ENCODE peak calls at places on chromosome 11, in seven cellular contexts. W is body of pancreas, I is kidney, H is ovary, S is pancreas, E is colonic mucosa, C is OCI-LY7. P is an unnamed sample.
A peak's percentile ranks its signal among the peaks of the same experiment; 100 is the strongest.

GRCh38 chr11:92505689-92506088 is 281.1 kb downstream of the FAT3 start:
- DNase-seq in W (no peak), I (no peak), H (no peak), S (no peak), E (no peak), C (no peak), P (no peak)

GRCh38 chr11:118214210-118214914 is 10.4 kb downstream of the JAML start:
- DNase-seq in W (no peak), I (no peak), H (no peak), S (peak; percentile 31), E (peak; percentile 42), C (peak; percentile 51), P (no peak)

GRCh38 chr11:111301004-111301839 is 2.9 kb downstream of the POU2AF3 start:
- DNase-seq in W (peak; percentile 31), I (no peak), H (no peak), S (no peak), E (peak; percentile 45), C (peak; percentile 27), P (peak; percentile 51)

GRCh38 chr11:84685149-84685548 is 942.0 kb downstream of the DLG2 start:
- DNase-seq in W (no peak), I (no peak), H (no peak), S (no peak), E (no peak), C (no peak), P (no peak)

GRCh38 chr11:45931739-45932138 is 9.3 kb downstream of the LARGE2 start:
- DNase-seq in W (no peak), I (no peak), H (no peak), S (no peak), E (no peak), C (no peak), P (no peak)

GRCh38 chr11:16860632-16861031 is 122.2 kb downstream of the C11orf58 start:
- DNase-seq in W (peak; percentile 14), I (no peak), H (no peak), S (no peak), E (no peak), C (no peak), P (no peak)

GRCh38 chr11:3942956-3943497 is 87.6 kb downstream of the STIM1 start:
- DNase-seq in W (no peak), I (no peak), H (no peak), S (no peak), E (no peak), C (no peak), P (no peak)

GRCh38 chr11:77345621-77346020 is 44.1 kb upstream of the GDPD4 start:
- DNase-seq in W (no peak), I (no peak), H (no peak), S (no peak), E (no peak), C (no peak), P (no peak)

GRCh38 chr11:12756101-12756500 is 81.9 kb downstream of the TEAD1 start:
- DNase-seq in W (no peak), I (no peak), H (no peak), S (no peak), E (no peak), C (no peak), P (no peak)

GRCh38 chr11:7890417-7891179 is 40.5 kb downstream of the OR10A6 start:
- DNase-seq in W (no peak), I (no peak), H (no peak), S (no peak), E (no peak), C (peak; percentile 86), P (no peak)

GRCh38 chr11:71131861-71132260 is 120.5 kb downstream of the SHANK2 start:
- DNase-seq in W (no peak), I (peak; percentile 48), H (no peak), S (no peak), E (no peak), C (no peak), P (no peak)

GRCh38 chr11:79661373-79661772 is 220.5 kb upstream of the TENM4 start:
- DNase-seq in W (no peak), I (no peak), H (no peak), S (no peak), E (no peak), C (no peak), P (no peak)

GRCh38 chr11:2886191-2886894 is 768 bp upstream of the CDKN1C start:
- DNase-seq in W (peak; percentile 39), I (peak; percentile 89), H (peak; percentile 86), S (peak; percentile 36), E (no peak), C (peak; percentile 30), P (peak; percentile 62)

GRCh38 chr11:12083380-12083779 is 27.0 kb upstream of the MICAL2 start:
- DNase-seq in W (no peak), I (no peak), H (no peak), S (no peak), E (no peak), C (no peak), P (no peak)

GRCh38 chr11:2771758-2772466 is 72.1 kb upstream of the KCNQ1OT1 start:
- DNase-seq in W (no peak), I (peak; percentile 51), H (peak; percentile 33), S (peak; percentile 7), E (peak; percentile 15), C (no peak), P (no peak)

GRCh38 chr11:15072551-15073143 is 746 bp upstream of the CALCB start:
- DNase-seq in W (no peak), I (peak; percentile 55), H (no peak), S (no peak), E (no peak), C (no peak), P (no peak)

GRCh38 chr11:102147031-102147430 is 36.8 kb downstream of the YAP1 start:
- DNase-seq in W (no peak), I (no peak), H (no peak), S (no peak), E (no peak), C (no peak), P (no peak)

GRCh38 chr11:923691-924405 is 1.8 kb upstream of the AP2A2 start:
- DNase-seq in W (no peak), I (peak; percentile 63), H (no peak), S (no peak), E (no peak), C (no peak), P (no peak)

GRCh38 chr11:924406-925157 is 1.1 kb upstream of the AP2A2 start:
- DNase-seq in W (no peak), I (peak; percentile 80), H (no peak), S (no peak), E (no peak), C (no peak), P (peak; percentile 50)

GRCh38 chr11:926341-926916 is 759 bp downstream of the AP2A2 start:
- DNase-seq in W (peak; percentile 51), I (no peak), H (no peak), S (peak; percentile 40), E (peak; percentile 53), C (no peak), P (no peak)

GRCh38 chr11:925496-926301 is at the start of gene AP2A2:
- DNase-seq in W (peak; percentile 92), I (peak; percentile 96), H (peak; percentile 95), S (peak; percentile 83), E (peak; percentile 86), C (peak; percentile 96), P (peak; percentile 93)

DNA sequence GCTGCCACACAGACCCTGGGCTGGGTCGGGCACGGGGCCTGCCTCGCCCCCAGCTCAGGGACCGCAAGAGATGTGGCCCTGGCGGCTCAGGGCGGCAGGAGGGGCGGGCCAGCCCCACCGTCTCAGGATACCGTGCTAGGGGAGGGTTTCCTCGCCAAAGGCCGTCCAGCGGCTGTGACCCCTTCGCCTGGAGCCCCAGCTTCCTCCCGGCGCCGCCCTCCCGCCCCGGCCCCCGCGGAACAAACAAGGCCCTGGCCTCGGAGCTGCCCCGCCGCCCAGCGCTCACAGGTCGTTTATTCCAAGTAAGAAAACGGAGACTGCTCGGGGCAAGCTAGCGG is 543 bp upstream of the AP2A2 start:
- DNase-seq in W (peak; percentile 28), I (peak; percentile 89), H (peak; percentile 70), S (peak; percentile 35), E (no peak), C (no peak), P (no peak)
- H3K4me1 ChIP-seq in W (peaks cover 25% of the 10 kb centered on the region), I (peaks cover 19% of the 10 kb centered on the region), H (peaks cover 7% of the 10 kb centered on the region), S (peaks cover 22% of the 10 kb centered on the region), E (peaks cover 19% of the 10 kb centered on the region), C (peaks cover 18% of the 10 kb centered on the region), P (peaks cover 36% of the 10 kb centered on the region)

DNA sequence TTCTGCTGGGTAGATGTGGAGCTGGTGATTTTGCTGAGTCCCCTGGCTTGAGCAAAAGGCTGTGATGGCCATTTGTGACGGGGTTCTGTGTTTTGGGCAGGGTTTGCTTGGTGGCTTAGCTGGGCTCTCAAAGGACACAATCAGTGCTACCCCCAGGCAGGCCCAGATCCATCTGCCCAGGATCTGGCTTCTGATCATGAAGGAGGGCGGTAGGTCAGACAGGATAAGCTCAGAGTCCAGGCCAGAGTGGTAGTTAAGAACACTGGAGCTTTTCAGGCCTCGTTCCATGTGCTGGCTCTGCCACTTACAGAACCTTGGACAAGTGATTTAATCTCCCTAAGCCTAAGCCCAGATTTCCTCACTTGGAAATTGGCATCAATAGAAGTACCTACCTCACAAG is 36.2 kb downstream of the UBASH3B start:
- DNase-seq in W (no peak), I (no peak), H (no peak), S (no peak), E (no peak), C (no peak), P (no peak)
- TF ChIP-seq CTCF in W (no peak), I (no peak), H (no peak), S (no peak), E (no peak), C (no peak), P (no peak)

GRCh38 chr11:126442523-126442922 is 87.0 kb downstream of the ST3GAL4 start:
- DNase-seq in W (no peak), I (no peak), H (no peak), S (no peak), E (no peak), C (no peak), P (no peak)

GRCh38 chr11:126440792-126441514 is 85.5 kb downstream of the ST3GAL4 start:
- DNase-seq in W (peak; percentile 81), I (peak; percentile 90), H (peak; percentile 93), S (peak; percentile 59), E (peak; percentile 82), C (peak; percentile 75), P (peak; percentile 85)

GRCh38 chr11:126440276-126440675 is 84.8 kb downstream of the ST3GAL4 start:
- DNase-seq in W (no peak), I (no peak), H (no peak), S (no peak), E (no peak), C (no peak), P (no peak)

GRCh38 chr11:126444072-126444471 is 88.6 kb downstream of the ST3GAL4 start:
- DNase-seq in W (no peak), I (no peak), H (no peak), S (no peak), E (no peak), C (no peak), P (no peak)

DNA sequence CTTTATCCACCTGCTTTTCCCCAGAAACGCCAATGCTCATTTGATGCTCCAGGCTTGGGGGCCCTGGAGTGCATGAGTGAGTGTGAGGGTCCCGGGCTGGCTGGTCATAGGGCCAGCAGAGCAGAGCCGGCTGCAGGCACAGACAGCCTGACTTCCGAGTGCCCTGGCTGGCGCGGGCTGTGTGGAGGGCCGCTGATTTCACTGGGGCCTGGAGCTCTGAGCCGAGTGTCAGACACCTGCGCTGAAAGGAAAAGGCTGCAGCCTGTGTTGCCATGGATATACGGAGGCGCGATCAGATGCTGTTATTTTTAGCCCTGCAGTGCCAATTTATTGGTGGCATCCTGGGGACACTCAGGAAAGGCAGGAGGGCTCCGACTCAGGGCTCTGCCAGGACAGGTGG is 87.6 kb downstream of the ST3GAL4 start:
- DNase-seq in W (no peak), I (no peak), H (no peak), S (no peak), E (no peak), C (peak; percentile 22), P (no peak)
- H3K4me1 ChIP-seq in W (peaks cover 9% of the 10 kb centered on the region), I (no peaks in the 10 kb centered on the region), H (peaks cover 8% of the 10 kb centered on the region), S (no peaks in the 10 kb centered on the region), E (no peaks in the 10 kb centered on the region), C (peaks cover 32% of the 10 kb centered on the region), P (peaks cover 11% of the 10 kb centered on the region)

GRCh38 chr11:64764753-64765152 is 5.0 kb upstream of the PYGM start:
- DNase-seq in W (peak; percentile 2), I (no peak), H (no peak), S (no peak), E (no peak), C (no peak), P (no peak)
- TF ChIP-seq CTCF in W (no peak), I (no peak), H (no peak), S (no peak), E (no peak), C (no peak), P (no peak)

P was measured in mucosa of descending colon.